ENCODE peak calls at places on chromosomes 13 and 19, in six cellular contexts. X, U, W, M, T and S are unnamed samples.

GRCh38 chr19:35468637-35469036 is 20.6 kb downstream of the FFAR2 start:
- DNase-seq in X (no peak), U (no peak), W (no peak), M (no peak), T (no peak), S (no peak)

GRCh38 chr19:18091217-18091608 is 4.5 kb upstream of the IL12RB1 start:
- DNase-seq in X (no peak), U (peak; percentile 43), W (no peak), M (no peak), T (no peak), S (no peak)

GRCh38 chr19:33473644-33474305 is 47.8 kb downstream of the PEPD start:
- DNase-seq in X (peak; percentile 75), U (no peak), W (no peak), M (no peak), T (no peak), S (peak; percentile 79)

GRCh38 chr13:112066624-112067004 is 335 bp upstream of the SOX1 start:
- DNase-seq in X (peak; percentile 49), U (peak; percentile 38), W (no peak), M (no peak), T (no peak), S (no peak)

GRCh38 chr19:1747285-1748114 is 5.8 kb upstream of the ONECUT3 start:
- DNase-seq in X (peak; percentile 91), U (no peak), W (no peak), M (no peak), T (no peak), S (no peak)

GRCh38 chr19:58279042-58279924 is 528 bp downstream of the ZNF8 start:
- DNase-seq in X (peak; percentile 78), U (peak; percentile 70), W (peak; percentile 58), M (peak; percentile 83), T (peak; percentile 40), S (peak; percentile 89)

GRCh38 chr19:47240996-47241918 is 10.3 kb upstream of the BBC3 start:
- DNase-seq in X (peak; percentile 77), U (peak; percentile 69), W (peak; percentile 71), M (no peak), T (peak; percentile 67), S (no peak)

GRCh38 chr19:7868326-7868670 is 5.9 kb downstream of the PRR36 start:
- DNase-seq in X (no peak), U (no peak), W (no peak), M (no peak), T (no peak), S (no peak)

GRCh38 chr13:92838786-92839185 is 387.8 kb upstream of the GPC6 start:
- DNase-seq in X (peak; percentile 98), U (no peak), W (no peak), M (no peak), T (no peak), S (no peak)

GRCh38 chr13:43785681-43786471 is 896 bp downstream of the ENOX1 start:
- DNase-seq in X (peak; percentile 62), U (peak; percentile 85), W (peak; percentile 59), M (peak; percentile 80), T (peak; percentile 33), S (peak; percentile 91)

GRCh38 chr19:1407662-1408299 is 395 bp downstream of the DAZAP1 start:
- DNase-seq in X (no peak), U (no peak), W (peak; percentile 34), M (no peak), T (no peak), S (no peak)

GRCh38 chr19:33302974-33303790 is 848 bp upstream of the CEBPA start:
- DNase-seq in X (peak; percentile 57), U (peak; percentile 68), W (peak; percentile 69), M (peak; percentile 74), T (no peak), S (no peak)

GRCh38 chr13:48624016-48624415 is 29.7 kb upstream of the CYSLTR2 start:
- DNase-seq in X (no peak), U (no peak), W (no peak), M (no peak), T (no peak), S (no peak)

GRCh38 chr13:110575322-110576069 is 14.0 kb upstream of the RAB20 start:
- DNase-seq in X (peak; percentile 9), U (peak; percentile 51), W (no peak), M (no peak), T (no peak), S (no peak)

GRCh38 chr19:40217921-40218890 is at the start of gene TTC9B:
- DNase-seq in X (no peak), U (no peak), W (no peak), M (no peak), T (no peak), S (peak; percentile 84)

GRCh38 chr13:49020940-49021548 is 45.3 kb downstream of the FNDC3A start:
- DNase-seq in X (peak; percentile 46), U (no peak), W (no peak), M (no peak), T (no peak), S (no peak)

GRCh38 chr19:37217533-37217854 is 520 bp upstream of the ZNF383 start:
- DNase-seq in X (no peak), U (no peak), W (no peak), M (no peak), T (no peak), S (no peak)

DNA sequence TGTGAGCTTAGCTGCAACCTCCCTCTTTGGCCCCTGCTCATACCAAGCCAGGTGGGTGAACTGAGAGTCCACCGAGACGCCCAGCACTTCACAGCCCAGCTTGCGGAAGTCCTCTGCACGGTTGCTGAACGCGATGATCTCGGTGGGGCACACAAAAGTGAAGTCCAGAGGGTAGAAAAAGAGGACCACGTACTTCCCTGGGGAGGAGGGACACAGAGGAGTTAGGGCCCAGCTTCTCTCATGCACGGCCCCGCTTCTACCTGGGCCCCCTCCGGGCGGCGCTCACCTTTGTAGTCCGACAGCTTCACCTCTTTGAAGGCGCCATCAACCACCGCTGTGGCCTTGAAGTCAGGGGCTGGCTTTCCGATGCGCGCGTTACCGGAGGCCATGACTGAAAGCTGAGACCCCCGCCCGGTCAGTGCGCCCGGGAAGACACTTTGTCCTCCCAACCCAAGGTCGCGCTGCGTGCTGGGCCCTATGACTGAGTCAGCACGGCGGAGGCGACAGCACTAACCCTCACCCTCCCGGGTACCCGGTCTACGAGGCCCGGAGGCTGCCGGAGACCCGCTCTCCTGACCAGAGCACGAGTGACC is 631 bp downstream of the PRDX2 start:
- DNase-seq in X (no peak), U (peak; percentile 48), W (no peak), M (no peak), T (no peak), S (no peak)
- TF ChIP-seq CTCF in X (no peak), U (no peak), W (no peak), M (no peak), T (no peak), S (no peak)

DNA sequence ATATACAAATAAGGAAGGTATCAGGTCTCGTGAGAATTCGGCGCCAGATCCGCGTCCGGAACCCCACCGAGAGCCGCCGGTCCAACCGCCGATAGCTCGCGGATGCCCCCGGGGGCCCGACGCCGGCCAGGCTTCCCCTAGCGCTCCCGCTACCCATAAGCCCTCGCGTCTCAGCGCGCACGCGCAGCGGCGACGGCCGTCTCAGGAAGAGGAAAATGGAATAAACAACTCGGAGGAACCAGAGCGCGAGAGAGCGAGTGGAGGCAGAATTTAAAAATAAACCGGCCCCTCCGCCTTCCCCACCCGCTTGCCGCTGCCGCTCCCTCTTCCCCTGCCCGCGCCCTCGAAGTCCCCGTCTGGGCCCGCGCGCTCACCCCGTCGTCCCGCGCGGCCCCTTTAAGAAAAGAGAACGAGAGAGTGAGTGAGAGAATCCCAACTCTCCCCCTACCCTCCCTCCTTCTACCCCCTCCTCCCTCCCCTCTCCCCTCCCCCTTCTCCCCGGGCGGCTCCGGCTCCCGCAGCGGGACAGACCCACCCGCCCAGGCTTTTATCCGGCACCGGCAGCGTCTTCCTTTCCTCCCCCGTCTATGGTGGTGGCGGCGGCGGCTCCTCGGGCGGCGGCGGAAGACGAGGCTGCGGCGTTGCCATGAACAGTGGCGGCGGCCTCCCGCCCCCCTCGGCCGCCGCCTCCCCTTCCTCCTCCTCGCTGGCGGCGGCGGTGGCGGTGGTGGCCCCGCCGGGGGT is at the start of gene PAN3:
- DNase-seq in X (peak; percentile 83), U (peak; percentile 93), W (peak; percentile 88), M (peak; percentile 89), T (peak; percentile 79), S (peak; percentile 98)
- TF ChIP-seq CTCF in X (peak; percentile 2), U (peak; percentile 12), W (peak; percentile 20), M (no peak), T (no peak), S (no peak)

GRCh38 chr13:98541701-98542203 is 35.2 kb downstream of the STK24 start:
- DNase-seq in X (no peak), U (no peak), W (no peak), M (no peak), T (no peak), S (no peak)
- TF ChIP-seq CTCF in X (no peak), U (no peak), W (no peak), M (no peak), T (no peak), S (no peak)

GRCh38 chr19:11551603-11552235 is 7.3 kb downstream of the ELOF1 start:
- DNase-seq in X (no peak), U (peak; percentile 21), W (no peak), M (no peak), T (no peak), S (no peak)
- TF ChIP-seq CTCF in X (peak; percentile 29), U (peak; percentile 15), W (peak; percentile 33), M (no peak), T (no peak), S (peak; percentile 45)

DNA sequence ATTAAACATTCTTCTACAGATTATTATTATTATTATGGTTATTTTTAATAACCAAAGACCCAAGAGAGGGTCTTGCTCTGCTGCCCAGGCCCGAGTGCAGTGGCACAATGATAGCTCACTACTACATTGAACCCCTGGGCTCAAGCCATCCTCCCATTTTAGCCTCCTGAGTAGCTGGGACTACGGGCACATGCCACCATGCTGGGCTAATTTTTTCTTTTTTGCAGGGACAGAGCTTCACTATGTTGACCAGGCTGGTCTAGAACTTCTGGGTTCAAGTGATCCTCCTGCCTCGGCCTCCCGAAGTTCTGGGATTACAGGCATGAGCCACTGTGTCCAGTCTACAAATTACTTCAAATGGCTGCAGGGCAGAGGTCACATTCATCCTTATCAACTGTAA is 179.8 kb downstream of the KCNRG start:
- DNase-seq in X (no peak), U (no peak), W (no peak), M (no peak), T (no peak), S (no peak)
- TF ChIP-seq CTCF in X (no peak), U (no peak), W (no peak), M (no peak), T (no peak), S (no peak)

GRCh38 chr13:36858285-36858684 is 39.3 kb downstream of the RFXAP start:
- DNase-seq in X (peak; percentile 45), U (no peak), W (no peak), M (no peak), T (no peak), S (no peak)
- TF ChIP-seq CTCF in X (peak; percentile 53), U (peak; percentile 41), W (peak; percentile 68), M (peak; percentile 19), T (peak; percentile 47), S (peak; percentile 67)